ENCODE peak calls at places on chromosome 11, in four cellular contexts. G is dorsolateral prefrontal cortex, S is pancreas, Q is tibial nerve. R is an unnamed sample.
A peak's percentile ranks its signal among the peaks of the same experiment; 100 is the strongest.

GRCh38 chr11:111555255-111555654 is 14.7 kb downstream of the LAYN start:
- DNase-seq in G (no peak), S (no peak), Q (no peak), R (peak; percentile 28)

GRCh38 chr11:34960277-34960676 is 43.9 kb downstream of the PDHX start:
- DNase-seq in G (peak; percentile 32), S (no peak), Q (peak; percentile 35), R (no peak)

GRCh38 chr11:118046964-118047700 is 29.7 kb upstream of the TMPRSS4 start:
- DNase-seq in G (no peak), S (no peak), Q (no peak), R (no peak)

GRCh38 chr11:71358963-71359567 is 89.1 kb downstream of the DHCR7 start:
- DNase-seq in G (no peak), S (no peak), Q (no peak), R (no peak)

GRCh38 chr11:31817621-31818493 is 6.7 kb upstream of the PAX6 start:
- DNase-seq in G (no peak), S (no peak), Q (no peak), R (no peak)

GRCh38 chr11:124896071-124896750 is 1.5 kb downstream of the ROBO4 start:
- DNase-seq in G (no peak), S (no peak), Q (peak; percentile 3), R (no peak)

GRCh38 chr11:3781423-3781822 is 15.9 kb downstream of the NUP98 start:
- DNase-seq in G (no peak), S (no peak), Q (no peak), R (no peak)

GRCh38 chr11:47553417-47553746 is 450 bp upstream of the CELF1 start:
- DNase-seq in G (peak; percentile 51), S (no peak), Q (peak; percentile 25), R (no peak)

GRCh38 chr11:3161309-3161708 is 3.8 kb downstream of the OSBPL5 start:
- DNase-seq in G (no peak), S (no peak), Q (no peak), R (no peak)

GRCh38 chr11:131744847-131745246 is 374.4 kb downstream of the NTM start:
- DNase-seq in G (no peak), S (no peak), Q (no peak), R (peak; percentile 95)

GRCh38 chr11:33912405-33913361 is 20.8 kb upstream of the LMO2 start:
- DNase-seq in G (no peak), S (no peak), Q (no peak), R (peak; percentile 84)

GRCh38 chr11:132024587-132025295 is 654.3 kb downstream of the NTM start:
- DNase-seq in G (no peak), S (no peak), Q (no peak), R (peak; percentile 89)

GRCh38 chr11:66324626-66325025 is 7.8 kb upstream of the CD248 start:
- DNase-seq in G (no peak), S (no peak), Q (no peak), R (no peak)

GRCh38 chr11:113278481-113278880 is 35.9 kb upstream of the TTC12 start:
- DNase-seq in G (no peak), S (no peak), Q (no peak), R (no peak)

GRCh38 chr11:43576834-43577521 is 103.6 kb upstream of the HSD17B12 start:
- DNase-seq in G (no peak), S (no peak), Q (peak; percentile 26), R (peak; percentile 43)

GRCh38 chr11:75667268-75667830 is 1.5 kb downstream of the MAP6 start:
- DNase-seq in G (no peak), S (no peak), Q (no peak), R (no peak)

DNA sequence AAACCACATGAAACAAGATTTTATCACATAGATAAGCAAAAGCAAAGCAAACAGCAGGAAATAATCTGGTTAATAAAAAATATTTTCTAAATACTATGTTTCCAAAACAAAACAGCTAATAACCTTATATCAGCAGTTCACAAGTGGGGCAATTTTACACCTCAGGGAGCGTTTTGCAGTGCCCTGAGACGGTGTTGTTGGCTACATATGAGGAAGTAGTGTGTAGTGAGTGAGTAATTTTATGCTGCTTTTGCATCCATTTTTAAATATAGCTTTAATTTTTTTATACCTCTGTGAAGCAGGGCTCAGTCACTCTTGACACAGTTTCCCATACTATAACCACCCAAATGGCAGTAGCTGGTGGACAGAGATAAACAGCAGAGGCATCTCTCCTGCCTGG is 438.5 kb upstream of the B3GAT1 start:
- DNase-seq in G (no peak), S (no peak), Q (no peak), R (no peak)
- H3K27ac ChIP-seq in G (no peak overlapping the region), S (no peak overlapping the region), Q (no peak overlapping the region), R (no peak overlapping the region)

DNA sequence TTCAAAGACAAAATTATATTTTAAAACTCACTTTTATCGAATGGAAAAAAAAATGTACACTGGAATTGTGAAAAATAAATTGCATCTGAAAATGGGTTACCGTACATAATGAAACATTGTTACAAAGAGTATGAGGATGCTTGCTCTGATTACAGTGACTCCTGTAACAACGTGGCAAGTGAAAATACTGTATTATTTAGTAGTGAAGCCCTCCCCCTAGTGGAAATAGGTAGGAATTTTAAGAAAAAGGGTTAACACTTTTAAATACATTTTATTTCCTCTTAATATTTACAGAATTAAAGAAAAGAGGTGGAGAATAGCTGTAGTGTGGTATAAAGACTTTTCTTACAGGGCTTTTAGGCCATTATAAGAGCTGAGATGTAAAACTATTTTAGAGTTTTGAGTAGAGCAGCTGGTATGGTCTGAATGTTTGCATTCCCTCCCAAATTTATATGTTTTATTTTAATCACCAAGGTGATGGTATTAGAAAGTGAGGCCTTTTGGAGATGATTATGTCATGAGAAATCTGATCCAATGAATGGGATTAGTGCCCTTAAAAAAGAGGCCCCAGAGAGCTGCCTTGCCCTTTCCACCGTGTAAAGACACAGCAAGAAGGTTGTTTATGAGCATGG is 25.2 kb downstream of the FAM76B start:
- DNase-seq in G (no peak), S (no peak), Q (no peak), R (no peak)
- TF ChIP-seq CTCF in G (peak; percentile 80), S (peak; percentile 56), Q (peak; percentile 57), R (peak; percentile 41)

GRCh38 chr11:64660205-64660604 is 62.8 kb downstream of the NRXN2 start:
- DNase-seq in G (no peak), S (no peak), Q (no peak), R (no peak)

GRCh38 chr11:64660706-64661105 is 62.3 kb downstream of the NRXN2 start:
- DNase-seq in G (no peak), S (no peak), Q (no peak), R (no peak)

GRCh38 chr11:64661622-64662021 is 61.4 kb downstream of the NRXN2 start:
- DNase-seq in G (no peak), S (no peak), Q (no peak), R (no peak)

GRCh38 chr11:64659417-64660144 is 63.4 kb downstream of the NRXN2 start:
- DNase-seq in G (peak; percentile 58), S (no peak), Q (no peak), R (peak; percentile 87)

GRCh38 chr11:64661146-64661545 is 61.9 kb downstream of the NRXN2 start:
- DNase-seq in G (no peak), S (no peak), Q (no peak), R (peak; percentile 27)
- H3K27ac ChIP-seq in G (peak overlapping the region; percentile 54), S (no peak overlapping the region), Q (peak overlapping the region; percentile 46), R (no peak overlapping the region)

GRCh38 chr11:100757636-100758035 is 70.5 kb downstream of the ARHGAP42 start:
- DNase-seq in G (no peak), S (no peak), Q (no peak), R (no peak)

GRCh38 chr11:100759106-100759505 is 72.0 kb downstream of the ARHGAP42 start:
- DNase-seq in G (no peak), S (no peak), Q (no peak), R (no peak)

GRCh38 chr11:100760766-100761165 is 73.7 kb downstream of the ARHGAP42 start:
- DNase-seq in G (no peak), S (no peak), Q (no peak), R (no peak)

GRCh38 chr11:100759856-100760255 is 72.8 kb downstream of the ARHGAP42 start:
- DNase-seq in G (no peak), S (no peak), Q (no peak), R (no peak)

GRCh38 chr11:100761806-100762205 is 74.7 kb downstream of the ARHGAP42 start:
- DNase-seq in G (no peak), S (no peak), Q (no peak), R (no peak)
- TF ChIP-seq CTCF in G (no peak), S (no peak), Q (no peak), R (no peak)

GRCh38 chr11:83004855-83005556 is 66.7 kb downstream of the RAB30 start:
- DNase-seq in G (no peak), S (no peak), Q (no peak), R (no peak)
- H3K27ac ChIP-seq in G (peak overlapping the region; percentile 83), S (no peak overlapping the region), Q (no peak overlapping the region), R (no peak overlapping the region)

DNA sequence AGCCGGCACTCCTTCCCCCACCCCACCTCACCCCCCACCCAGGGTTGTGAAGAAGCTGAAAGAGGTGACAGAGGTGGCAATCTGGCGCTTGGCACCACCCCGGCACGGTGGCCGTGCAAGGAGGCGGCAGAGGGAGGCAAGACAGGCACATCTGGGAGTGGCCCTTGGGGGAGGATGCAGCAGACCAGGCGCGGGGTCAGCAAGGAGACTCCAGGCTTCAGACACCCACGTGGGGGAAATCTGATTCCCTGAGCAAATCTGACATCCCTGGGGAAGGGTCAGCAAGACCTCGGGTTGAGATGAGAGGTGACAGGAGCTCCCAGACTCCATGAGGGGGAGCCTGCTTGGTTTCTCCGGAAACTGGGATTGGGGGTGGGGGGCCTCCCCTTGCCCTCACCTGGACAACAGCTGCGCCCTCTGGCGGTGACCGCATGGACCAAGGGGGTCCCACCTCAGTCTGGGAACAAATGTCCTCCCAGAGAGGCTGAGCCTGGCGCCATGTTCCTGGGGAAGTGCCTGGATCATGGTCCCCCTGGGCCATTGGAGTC is 4.0 kb upstream of the RCOR2 start:
- DNase-seq in G (no peak), S (no peak), Q (no peak), R (no peak)
- TF ChIP-seq CTCF in G (peak; percentile 32), S (no peak), Q (no peak), R (peak; percentile 78)

DNA sequence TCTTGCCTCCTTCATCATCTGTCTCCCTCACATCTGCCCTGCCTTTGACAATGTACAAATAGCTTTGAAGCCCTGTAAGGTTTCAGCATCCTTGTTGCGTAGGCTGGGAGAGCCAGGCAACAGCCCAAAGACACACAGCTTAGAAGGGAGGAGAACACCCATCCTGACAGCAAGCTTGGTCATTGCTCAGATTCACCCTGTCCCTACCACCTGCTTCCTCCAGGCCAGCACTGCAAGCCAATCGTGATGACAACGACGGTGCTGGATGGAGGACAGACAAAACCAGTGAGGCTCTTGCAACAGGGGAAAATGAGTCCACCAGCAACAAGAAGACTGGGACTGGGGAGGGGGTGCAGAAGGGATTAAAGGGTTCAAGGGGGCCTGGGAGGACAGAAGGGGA is 32.9 kb upstream of the CD5 start:
- DNase-seq in G (no peak), S (no peak), Q (no peak), R (no peak)
- H3K27ac ChIP-seq in G (no peak overlapping the region), S (no peak overlapping the region), Q (no peak overlapping the region), R (no peak overlapping the region)

DNA sequence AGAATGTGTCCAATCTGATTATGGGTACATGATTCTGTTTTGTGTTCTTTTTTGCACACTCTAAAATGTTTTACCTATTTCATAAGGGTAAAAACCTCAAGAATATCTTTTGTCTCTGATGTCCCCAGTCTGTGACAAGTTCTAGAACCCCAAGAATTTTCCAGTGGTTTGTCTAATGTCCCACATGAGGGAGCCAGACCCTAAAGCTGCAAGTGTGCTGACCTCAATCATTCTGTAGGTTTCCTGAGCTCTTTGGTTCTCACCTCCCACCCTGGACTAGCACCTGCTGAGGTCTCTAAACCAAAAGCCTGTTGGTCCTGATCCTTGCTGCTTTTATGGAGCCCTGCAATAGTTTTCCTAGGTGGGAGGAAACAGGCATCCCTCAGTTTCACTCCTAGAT is 149.8 kb upstream of the MPPED2 start:
- DNase-seq in G (no peak), S (no peak), Q (no peak), R (no peak)
- TF ChIP-seq CTCF in G (no peak), S (no peak), Q (no peak), R (no peak)

R was measured in brain microvascular endothelial cell.